ENCODE peak calls at places on chromosomes 13 and 19, in four cellular contexts. H is A549, A is WTC11, E is H1. F is an unnamed sample.

GRCh38 chr13:113359556-113359955 is 4.4 kb downstream of the GRTP1 start:
- DNase-seq in E (no peak), H (no peak), A (no peak), F (no peak)

GRCh38 chr19:41106177-41106576 is 8.1 kb upstream of the CYP2F1 start:
- DNase-seq in H (no peak), A (no peak), E (no peak), F (no peak)

GRCh38 chr13:26872444-26873173 is 112.0 kb upstream of the GPR12 start:
- DNase-seq in H (peak; percentile 8), E (peak; percentile 92), A (peak; percentile 88), F (peak; percentile 53)

GRCh38 chr19:5677597-5677996 is 2.7 kb downstream of the MICOS13 start:
- DNase-seq in A (no peak), H (no peak), E (no peak), F (no peak)

GRCh38 chr19:40217921-40218890 is at the start of gene TTC9B:
- DNase-seq in H (no peak), E (peak; percentile 93), A (peak; percentile 84), F (peak; percentile 91)

GRCh38 chr13:53242015-53242414 is 213.4 kb downstream of the OLFM4 start:
- DNase-seq in E (no peak), H (no peak), A (no peak), F (no peak)

GRCh38 chr13:112144616-112145220 is 77.8 kb downstream of the SOX1 start:
- DNase-seq in H (no peak), A (no peak), E (no peak), F (no peak)

GRCh38 chr19:21256722-21257121 is 72.5 kb downstream of the ZNF708 start:
- DNase-seq in E (no peak), A (peak; percentile 21), H (peak; percentile 20), F (peak; percentile 8)

GRCh38 chr19:32865326-32865725 is 4.2 kb downstream of the SLC7A9 start:
- DNase-seq in A (no peak), E (no peak), H (no peak), F (no peak)

GRCh38 chr19:18650048-18650435 is 13.2 kb downstream of the KLHL26 start:
- DNase-seq in E (no peak), A (no peak), H (no peak), F (no peak)

GRCh38 chr13:95834134-95834765 is 157.3 kb downstream of the DNAJC3 start:
- DNase-seq in H (peak; percentile 26), A (peak; percentile 63), E (peak; percentile 81), F (peak; percentile 61)

GRCh38 chr19:50679177-50680125 is 30.2 kb downstream of the C19orf81 start:
- DNase-seq in H (peak; percentile 98), E (peak; percentile 96), A (peak; percentile 90), F (peak; percentile 99)

GRCh38 chr13:91962946-91963345 is 564.5 kb downstream of the GPC5 start:
- DNase-seq in A (no peak), E (no peak), H (no peak), F (no peak)

GRCh38 chr19:45468803-45469131 is 971 bp downstream of the FOSB start:
- DNase-seq in A (no peak), H (no peak), E (no peak), F (no peak)

GRCh38 chr19:45469132-45469834 is 1.5 kb downstream of the FOSB start:
- DNase-seq in A (peak; percentile 94), E (peak; percentile 95), H (peak; percentile 78), F (peak; percentile 97)

GRCh38 chr19:45467456-45468158 is at the start of gene FOSB:
- DNase-seq in A (peak; percentile 93), E (peak; percentile 96), H (peak; percentile 96), F (peak; percentile 93)

GRCh38 chr19:45467115-45467455 is 711 bp upstream of the FOSB start:
- DNase-seq in E (no peak), A (no peak), H (no peak), F (no peak)

GRCh38 chr19:45468159-45468651 is 409 bp downstream of the FOSB start:
- DNase-seq in E (peak; percentile 67), H (no peak), A (no peak), F (no peak)
- TF ChIP-seq JUN in E (no peak), H (no peak), A (no peak), F (no peak)

GRCh38 chr13:84810781-84811180 is 928.5 kb upstream of the SLITRK1 start:
- DNase-seq in H (no peak), E (no peak), A (no peak), F (no peak)
- TF ChIP-seq JUN in H (no peak), E (no peak), A (no peak), F (no peak)

GRCh38 chr19:49558591-49558990 is 21.8 kb downstream of the NOSIP start:
- DNase-seq in A (no peak), H (no peak), E (no peak), F (no peak)

GRCh38 chr19:49559443-49559842 is 20.9 kb downstream of the NOSIP start:
- DNase-seq in E (no peak), A (no peak), H (no peak), F (no peak)

GRCh38 chr19:49557641-49558325 is 22.6 kb downstream of the NOSIP start:
- DNase-seq in A (no peak), H (no peak), E (no peak), F (no peak)

GRCh38 chr19:49560358-49560900 is 19.9 kb downstream of the NOSIP start:
- DNase-seq in A (no peak), E (no peak), H (no peak), F (peak; percentile 48)

GRCh38 chr19:49559928-49560327 is 20.4 kb downstream of the NOSIP start:
- DNase-seq in H (no peak), E (no peak), A (no peak), F (no peak)
- TF ChIP-seq JUN in H (no peak), E (no peak), A (no peak), F (no peak)

GRCh38 chr13:22079961-22080360 is 409.1 kb downstream of the FGF9 start:
- DNase-seq in A (no peak), H (no peak), E (no peak), F (no peak)
- TF ChIP-seq JUN in A (no peak), H (no peak), E (no peak), F (no peak)

GRCh38 chr19:44758596-44758995 is 10.1 kb downstream of the BCL3 start:
- DNase-seq in A (peak; percentile 72), E (peak; percentile 78), H (no peak), F (no peak)
- TF ChIP-seq JUN in A (no peak), E (no peak), H (peak; percentile 46), F (no peak)

DNA sequence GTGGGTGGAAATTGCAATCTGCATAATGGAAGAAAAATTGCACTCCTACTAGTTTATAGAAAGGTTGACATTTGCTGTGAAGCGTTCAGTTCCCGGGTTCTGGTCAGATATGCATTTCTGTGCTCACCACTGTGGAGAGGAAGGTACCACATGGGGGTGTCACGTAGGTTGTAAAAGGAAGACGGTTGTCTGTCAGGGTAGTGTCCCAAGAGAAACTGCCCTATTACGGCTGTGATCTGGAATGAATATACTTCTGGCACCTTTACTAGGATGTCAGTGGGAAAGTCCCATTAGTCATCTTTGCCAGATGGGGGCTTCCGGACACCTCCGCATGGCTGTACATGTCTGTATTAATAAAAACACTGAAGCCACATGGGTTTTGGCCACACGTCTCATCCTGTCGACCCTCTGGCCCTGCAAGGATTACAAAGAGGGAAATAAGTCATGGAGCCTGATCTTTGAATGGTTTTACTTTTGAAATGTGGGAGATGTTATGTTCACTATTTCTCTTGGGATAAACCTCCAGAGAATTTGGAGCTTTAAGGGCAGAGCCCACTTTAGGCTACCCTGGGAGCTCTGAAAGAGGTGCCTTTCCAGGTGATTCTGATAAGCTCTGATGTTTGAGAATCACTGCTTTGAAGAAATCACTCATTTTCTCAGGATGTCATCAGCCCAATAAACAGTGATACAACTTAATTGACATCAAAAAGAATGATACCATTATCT is 133.9 kb downstream of the AKAP11 start:
- DNase-seq in H (no peak), A (no peak), E (no peak), F (no peak)
- TF ChIP-seq JUN in H (no peak), A (no peak), E (no peak), F (no peak)

GRCh38 chr19:16223746-16224145 is 26.0 kb downstream of the AP1M1 start:
- DNase-seq in H (no peak), E (no peak), A (no peak), F (no peak)
- TF ChIP-seq JUN in H (no peak), E (no peak), A (no peak), F (no peak)

DNA sequence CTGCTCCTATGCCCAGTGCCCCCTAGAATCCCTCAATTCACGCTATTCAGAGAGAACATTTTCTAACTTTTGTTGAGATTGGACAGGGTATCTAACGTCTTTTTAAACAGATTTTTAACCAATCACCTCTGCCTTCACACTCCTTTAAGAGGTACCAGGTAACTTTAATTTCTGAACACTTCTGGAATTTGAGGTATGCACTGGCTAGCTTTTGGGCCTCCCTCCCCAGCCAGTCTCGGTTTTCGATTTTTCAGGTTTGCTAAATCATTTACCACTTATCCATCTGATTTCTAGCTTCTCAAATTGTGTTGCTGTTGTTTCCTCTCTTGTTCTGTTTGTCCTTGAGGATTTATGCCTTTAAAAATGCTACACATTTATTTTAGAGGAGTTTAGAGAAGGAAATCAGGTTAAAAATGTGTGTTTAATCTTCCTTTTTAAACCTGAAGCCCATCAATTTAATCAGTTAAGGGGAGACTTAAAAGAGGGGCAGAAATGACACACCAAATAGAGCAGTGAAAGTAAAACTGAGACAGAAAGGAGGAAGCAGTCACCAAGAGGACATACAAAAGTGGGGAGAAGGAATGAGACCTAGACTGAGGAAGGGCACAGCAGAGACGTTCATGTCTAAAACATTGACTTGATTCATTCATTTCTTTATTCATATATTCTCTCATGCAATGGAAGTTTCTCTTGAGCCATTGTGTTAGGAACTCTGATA is 139.6 kb upstream of the HTR2A start:
- DNase-seq in E (no peak), A (no peak), H (no peak), F (no peak)
- TF ChIP-seq JUN in E (no peak), A (no peak), H (no peak), F (no peak)